ENCODE peak calls at places on chromosomes 12 and 14, in four cellular contexts. C, N, I and L are unnamed samples.

GRCh38 chr14:30034049-30034635 is 106.5 kb upstream of the PRKD1 start:
- DNase-seq in C (no peak), I (no peak), N (no peak), L (no peak)

GRCh38 chr12:51721281-51721940 is 127.1 kb downstream of the FIGNL2 start:
- DNase-seq in C (peak), I (peak), N (no peak), L (peak)

GRCh38 chr14:23323838-23324454 is 2.7 kb downstream of the PABPN1 start:
- DNase-seq in C (no peak), I (no peak), N (no peak), L (no peak)

GRCh38 chr14:77000340-77001235 is 27.9 kb downstream of the IRF2BPL start:
- DNase-seq in N (no peak), C (no peak), I (no peak), L (no peak)

GRCh38 chr12:107404981-107405380 is 280.6 kb upstream of the PWP1 start:
- DNase-seq in I (peak), C (no peak), N (no peak), L (no peak)

GRCh38 chr12:122312926-122313325 is 46.6 kb upstream of the VPS33A start:
- DNase-seq in N (no peak), I (no peak), C (no peak), L (no peak)

GRCh38 chr12:6866163-6866919 is 990 bp upstream of the TPI1 start:
- DNase-seq in I (no peak), N (no peak), C (peak), L (peak)

GRCh38 chr14:76778546-76779215 is 17.4 kb downstream of the VASH1 start:
- DNase-seq in I (no peak), C (no peak), N (no peak), L (no peak)

GRCh38 chr14:80996049-80996901 is 40.9 kb downstream of the TSHR start:
- DNase-seq in C (no peak), I (peak), N (peak), L (peak)

GRCh38 chr12:30450872-30451271 is 244.8 kb downstream of the IPO8 start:
- DNase-seq in I (no peak), C (no peak), N (no peak), L (no peak)

GRCh38 chr12:85866929-85867776 is 6.9 kb upstream of the NTS start:
- DNase-seq in N (peak), C (no peak), I (peak), L (no peak)

GRCh38 chr12:12357697-12358476 is 1.0 kb downstream of the BORCS5 start:
- DNase-seq in N (no peak), I (no peak), C (no peak), L (no peak)

GRCh38 chr12:48351022-48351708 is 446 bp upstream of the ZNF641 start:
- DNase-seq in N (peak), C (no peak), I (peak), L (peak)

GRCh38 chr14:90732142-90732541 is 84.1 kb downstream of the TTC7B start:
- DNase-seq in I (no peak), N (no peak), C (no peak), L (no peak)

GRCh38 chr14:52338282-52338681 is 24.2 kb downstream of the PTGER2 start:
- DNase-seq in C (no peak), N (no peak), I (no peak), L (no peak)

GRCh38 chr12:76345569-76345968 is 2.6 kb downstream of the BBS10 start:
- DNase-seq in C (no peak), N (no peak), I (no peak), L (no peak)

GRCh38 chr12:111304642-111305071 is 64.2 kb downstream of the PHETA1 start:
- DNase-seq in N (no peak), I (peak), C (no peak), L (no peak)

GRCh38 chr14:92567173-92567725 is 53.7 kb downstream of the RIN3 start:
- DNase-seq in I (no peak), C (no peak), N (no peak), L (no peak)

GRCh38 chr14:92565718-92566115 is 52.1 kb downstream of the RIN3 start:
- DNase-seq in N (no peak), I (no peak), C (no peak), L (no peak)

GRCh38 chr14:92572050-92572449 is 58.5 kb downstream of the RIN3 start:
- DNase-seq in C (no peak), N (no peak), I (no peak), L (no peak)

GRCh38 chr14:92570863-92571262 is 57.3 kb downstream of the RIN3 start:
- DNase-seq in C (no peak), N (no peak), I (no peak), L (no peak)

DNA sequence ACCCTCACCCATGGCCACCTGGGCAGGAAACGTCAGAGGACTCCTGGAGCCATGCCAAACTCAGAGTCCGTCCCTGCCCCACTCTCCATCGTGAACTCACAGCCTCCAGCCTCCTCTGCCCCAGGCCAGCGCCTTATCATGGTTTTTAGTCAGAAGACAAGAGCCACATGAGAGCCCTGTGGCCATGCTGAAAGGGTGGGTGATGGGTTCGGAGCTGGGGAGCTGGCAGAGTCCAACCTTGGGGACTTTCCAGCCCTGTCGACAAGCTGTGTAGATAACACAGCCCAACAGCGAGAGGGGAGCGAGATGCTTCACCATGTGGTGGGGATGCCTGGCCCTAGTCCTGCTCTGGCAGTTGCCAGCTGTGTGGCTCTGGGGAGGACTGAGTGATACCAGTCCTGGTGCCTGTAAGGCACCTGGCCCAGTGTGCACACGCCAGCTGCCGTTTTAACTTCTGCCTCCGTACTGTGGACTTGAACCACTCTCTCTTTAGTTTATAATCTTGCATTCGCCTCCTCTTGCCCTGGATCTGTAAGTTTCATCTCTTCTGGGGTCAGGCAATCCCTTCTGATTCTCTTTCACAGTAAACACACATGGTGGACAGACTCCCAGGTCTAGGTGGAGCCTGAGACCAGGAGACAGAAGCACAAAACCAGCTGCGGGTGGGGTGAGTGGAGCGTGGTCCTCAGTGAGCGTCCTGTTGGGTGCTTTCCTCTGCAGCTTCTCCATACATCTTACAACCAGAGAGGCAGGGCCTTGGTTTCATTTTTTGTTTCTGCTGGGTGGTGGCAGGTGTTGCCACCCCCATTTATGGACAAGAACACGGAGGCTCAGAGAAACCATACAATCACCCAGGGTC is 55.3 kb downstream of the RIN3 start:
- DNase-seq in C (peak), N (no peak), I (no peak), L (no peak)
- TF ChIP-seq CTCF in C (no peak), N (no peak), I (no peak), L (no peak)

GRCh38 chr14:59123975-59124374 is 64.5 kb upstream of the DAAM1 start:
- DNase-seq in I (no peak), C (no peak), N (no peak), L (no peak)
- TF ChIP-seq CTCF in I (no peak), C (no peak), N (peak), L (no peak)

DNA sequence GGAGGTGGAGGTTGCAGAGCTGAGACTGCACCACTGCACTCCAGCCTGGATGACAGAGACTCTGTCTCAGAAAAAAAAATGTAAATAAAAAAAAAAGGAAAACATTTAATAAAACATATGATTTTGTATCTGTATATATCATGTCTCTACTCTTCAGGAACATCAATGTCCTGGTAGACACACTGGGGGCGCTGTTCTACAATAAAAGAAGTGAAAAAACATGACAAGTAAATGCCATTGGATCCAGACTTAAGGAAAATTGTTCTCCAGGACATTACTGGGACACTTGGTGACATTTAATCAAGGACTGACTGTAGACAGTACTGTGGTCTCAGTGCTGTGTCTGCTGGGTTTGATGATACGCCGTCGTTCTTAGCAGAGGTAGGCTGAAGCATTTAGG is 15.5 kb upstream of the KLC1 start:
- DNase-seq in I (no peak), C (no peak), N (no peak), L (no peak)
- TF ChIP-seq CTCF in I (no peak), C (no peak), N (no peak), L (no peak)

GRCh38 chr14:105271224-105271890 is 23.0 kb downstream of the BTBD6 start:
- DNase-seq in N (no peak), C (no peak), I (no peak), L (peak)
- TF ChIP-seq CTCF in N (no peak), C (no peak), I (no peak), L (no peak)

GRCh38 chr14:60838601-60839000 is 104.0 kb downstream of the MNAT1 start:
- DNase-seq in I (no peak), N (no peak), C (no peak), L (no peak)
- TF ChIP-seq CTCF in I (no peak), N (no peak), C (no peak), L (no peak)

GRCh38 chr14:99320621-99321235 is 48.7 kb upstream of the BCL11B start:
- DNase-seq in C (no peak), I (no peak), N (no peak), L (no peak)

GRCh38 chr14:99318091-99318958 is 46.3 kb upstream of the BCL11B start:
- DNase-seq in C (no peak), N (no peak), I (no peak), L (no peak)

GRCh38 chr14:99318959-99319295 is 46.9 kb upstream of the BCL11B start:
- DNase-seq in N (no peak), C (no peak), I (no peak), L (no peak)

GRCh38 chr14:99321236-99321925 is 49.4 kb upstream of the BCL11B start:
- DNase-seq in C (no peak), N (no peak), I (no peak), L (no peak)

DNA sequence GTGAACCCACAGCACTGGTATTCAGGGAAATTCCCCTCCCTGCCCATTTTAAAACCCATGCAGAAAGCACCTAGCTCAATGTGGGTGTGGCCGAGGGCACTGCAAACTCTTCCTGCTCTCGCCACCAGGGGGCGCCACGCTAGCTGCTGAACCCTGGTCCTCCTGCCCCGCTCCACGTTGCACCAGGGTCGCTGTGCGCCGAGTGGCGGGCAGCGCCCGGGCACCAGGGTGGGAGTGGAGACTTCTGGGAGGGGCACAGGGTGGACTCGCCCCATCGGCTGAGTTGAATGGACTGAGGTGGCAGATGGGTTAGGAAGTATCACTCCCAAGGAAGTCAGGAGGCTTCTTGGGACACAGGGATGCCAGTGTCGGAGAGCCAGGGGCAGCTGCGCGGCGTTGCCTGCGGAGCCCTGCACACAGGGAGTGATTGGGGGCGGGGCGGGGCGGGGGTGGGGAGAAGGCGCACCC is 48.1 kb upstream of the BCL11B start:
- DNase-seq in C (peak), I (peak), N (no peak), L (peak)
- TF ChIP-seq CTCF in C (peak), I (peak), N (peak), L (peak)

GRCh38 chr12:1629338-1630080 is 478 bp downstream of the WNT5B start:
- DNase-seq in I (peak), N (no peak), C (no peak), L (peak)
- TF ChIP-seq CTCF in I (no peak), N (peak), C (no peak), L (no peak)

DNA sequence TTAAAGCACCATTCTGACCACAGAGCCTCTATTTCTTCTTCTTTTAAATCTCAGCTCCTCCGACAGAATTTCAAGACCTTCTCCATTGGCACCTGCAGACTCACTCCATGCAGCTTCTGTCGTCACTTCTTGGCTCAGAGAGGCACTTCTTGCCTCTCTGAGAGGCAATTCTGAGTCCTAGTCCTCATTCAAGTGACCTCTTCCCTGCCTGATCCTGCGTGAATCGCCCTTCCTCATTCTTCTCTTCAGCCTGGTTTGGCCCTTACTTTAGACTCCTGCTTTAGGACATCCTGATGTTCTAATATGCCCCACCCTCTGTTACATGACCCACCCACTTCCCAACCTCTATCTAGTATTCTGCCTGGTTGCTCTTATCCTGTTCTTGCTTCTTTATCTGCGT is 55.5 kb upstream of the CISTR start:
- DNase-seq in I (no peak), C (no peak), N (no peak), L (no peak)
- TF ChIP-seq CTCF in I (no peak), C (no peak), N (no peak), L (no peak)